ENCODE peak calls at places on chromosome X, in four cellular contexts. One of them, this sample, is unnamed.

GRCh38 chrX:23509256-23509655 is 158.0 kb upstream of the PRDX4 start:
- DNase-seq in body of pancreas: no peak
- DNase-seq in stomach: no peak
- DNase-seq in HL-60: no peak
- DNase-seq in this sample: no peak

GRCh38 chrX:20988118-20988517 is 386.1 kb upstream of the CNKSR2 start:
- DNase-seq in body of pancreas: no peak
- DNase-seq in stomach: no peak
- DNase-seq in HL-60: peak; percentile 11
- DNase-seq in this sample: no peak

GRCh38 chrX:130057209-130057608 is 53.1 kb downstream of the ELF4 start:
- DNase-seq in body of pancreas: no peak
- DNase-seq in stomach: no peak
- DNase-seq in HL-60: no peak
- DNase-seq in this sample: no peak

GRCh38 chrX:19554786-19555185 is 39.5 kb upstream of the MAP3K15 start:
- DNase-seq in body of pancreas: no peak
- DNase-seq in stomach: no peak
- DNase-seq in HL-60: peak; percentile 54
- DNase-seq in this sample: no peak

GRCh38 chrX:7132335-7133035 is 15.0 kb upstream of the STS start:
- DNase-seq in body of pancreas: peak; percentile 86
- DNase-seq in stomach: peak; percentile 90
- DNase-seq in HL-60: peak; percentile 25
- DNase-seq in this sample: no peak

GRCh38 chrX:45765281-45765680 is 564.6 kb upstream of the DIPK2B start:
- DNase-seq in body of pancreas: no peak
- DNase-seq in stomach: no peak
- DNase-seq in HL-60: no peak
- DNase-seq in this sample: no peak

GRCh38 chrX:42027367-42028025 is 104.1 kb upstream of the CASK start:
- DNase-seq in body of pancreas: no peak
- DNase-seq in stomach: peak; percentile 32
- DNase-seq in HL-60: no peak
- DNase-seq in this sample: no peak

GRCh38 chrX:51420610-51421009 is 75.8 kb downstream of the NUDT11 start:
- DNase-seq in body of pancreas: peak; percentile 13
- DNase-seq in stomach: no peak
- DNase-seq in HL-60: peak; percentile 9
- DNase-seq in this sample: no peak

GRCh38 chrX:73832319-73832718 is 269.3 kb downstream of the CHIC1 start:
- DNase-seq in body of pancreas: no peak
- DNase-seq in stomach: no peak
- DNase-seq in HL-60: no peak
- DNase-seq in this sample: no peak

GRCh38 chrX:154443479-154443910 is 446 bp upstream of the FAM50A start:
- DNase-seq in body of pancreas: no peak
- DNase-seq in stomach: no peak
- DNase-seq in HL-60: no peak
- DNase-seq in this sample: no peak

GRCh38 chrX:152886716-152887115 is 11.2 kb upstream of the ZNF185 start:
- DNase-seq in body of pancreas: no peak
- DNase-seq in stomach: no peak
- DNase-seq in HL-60: no peak
- DNase-seq in this sample: no peak

GRCh38 chrX:134459683-134460004 is 321 bp upstream of the HPRT1 start:
- DNase-seq in body of pancreas: no peak
- DNase-seq in stomach: no peak
- DNase-seq in HL-60: no peak
- DNase-seq in this sample: no peak

GRCh38 chrX:43655961-43656494 is at the start of gene MAOA:
- DNase-seq in body of pancreas: peak; percentile 82
- DNase-seq in stomach: peak; percentile 87
- DNase-seq in HL-60: no peak
- DNase-seq in this sample: no peak

GRCh38 chrX:121161501-121161933 is 114.1 kb downstream of the GLUD2 start:
- DNase-seq in body of pancreas: no peak
- DNase-seq in stomach: no peak
- DNase-seq in HL-60: no peak
- DNase-seq in this sample: peak; percentile 3

GRCh38 chrX:150044556-150044955 is 106.3 kb upstream of the EOLA2 start:
- DNase-seq in body of pancreas: no peak
- DNase-seq in stomach: no peak
- DNase-seq in HL-60: no peak
- DNase-seq in this sample: no peak

GRCh38 chrX:134676440-134676839 is 18.2 kb upstream of the PLAC1 start:
- DNase-seq in body of pancreas: no peak
- DNase-seq in stomach: no peak
- DNase-seq in HL-60: no peak
- DNase-seq in this sample: no peak

GRCh38 chrX:101759000-101759399 is 99.3 kb upstream of the ARMCX2 start:
- DNase-seq in body of pancreas: peak; percentile 40
- DNase-seq in stomach: no peak
- DNase-seq in HL-60: peak; percentile 7
- DNase-seq in this sample: peak; percentile 2

GRCh38 chrX:646228-646495 is 15.6 kb downstream of the SHOX start:
- DNase-seq in body of pancreas: no peak
- DNase-seq in stomach: no peak
- DNase-seq in HL-60: no peak
- DNase-seq in this sample: no peak

GRCh38 chrX:145751943-145752342 is 65.7 kb upstream of the SLITRK2 start:
- DNase-seq in body of pancreas: peak; percentile 2
- DNase-seq in stomach: no peak
- DNase-seq in HL-60: no peak
- DNase-seq in this sample: no peak

GRCh38 chrX:72048515-72049455 is 82.9 kb downstream of the RTL5 start:
- DNase-seq in body of pancreas: no peak
- DNase-seq in stomach: no peak
- DNase-seq in HL-60: peak; percentile 28
- DNase-seq in this sample: no peak

GRCh38 chrX:74446876-74447275 is 25.6 kb downstream of the SLC16A2 start:
- DNase-seq in body of pancreas: no peak
- DNase-seq in stomach: no peak
- DNase-seq in HL-60: no peak
- DNase-seq in this sample: no peak

GRCh38 chrX:68018248-68019203 is 414.8 kb downstream of the OPHN1 start:
- DNase-seq in body of pancreas: no peak
- DNase-seq in stomach: no peak
- DNase-seq in HL-60: peak; percentile 48
- DNase-seq in this sample: no peak

GRCh38 chrX:40720811-40721210 is 14.5 kb downstream of the MED14 start:
- DNase-seq in body of pancreas: no peak
- DNase-seq in stomach: no peak
- DNase-seq in HL-60: no peak
- DNase-seq in this sample: no peak
- H3K27ac ChIP-seq in body of pancreas: no peak overlapping the region
- H3K27ac ChIP-seq in stomach: no peak overlapping the region
- H3K27ac ChIP-seq in HL-60: no peak overlapping the region
- H3K27ac ChIP-seq in this sample: no peak overlapping the region

DNA sequence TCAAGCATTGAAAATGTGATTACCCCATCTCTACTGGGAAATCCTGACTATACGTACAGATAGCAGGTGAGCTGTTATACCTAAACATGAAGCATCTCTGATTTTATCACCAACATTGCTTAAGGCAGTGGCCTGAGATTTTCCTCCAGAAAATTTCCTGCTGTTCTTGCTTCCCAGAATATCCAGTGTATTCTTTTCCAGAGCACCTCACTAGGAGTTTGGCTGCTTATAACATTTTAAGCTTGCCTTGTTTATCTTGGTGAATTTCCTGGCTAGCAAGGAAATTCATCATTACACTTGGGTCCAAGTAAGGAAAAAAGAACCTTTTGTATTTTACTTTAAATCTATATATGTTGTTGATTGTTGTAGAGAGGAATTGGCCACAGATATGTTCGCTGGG is 73.0 kb upstream of the CLCN4 start:
- DNase-seq in body of pancreas: no peak
- DNase-seq in stomach: no peak
- DNase-seq in HL-60: no peak
- DNase-seq in this sample: no peak
- H3K27ac ChIP-seq in body of pancreas: peak overlapping the region; percentile 77
- H3K27ac ChIP-seq in stomach: peak overlapping the region; percentile 80
- H3K27ac ChIP-seq in HL-60: no peak overlapping the region
- H3K27ac ChIP-seq in this sample: peak overlapping the region; percentile 81

DNA sequence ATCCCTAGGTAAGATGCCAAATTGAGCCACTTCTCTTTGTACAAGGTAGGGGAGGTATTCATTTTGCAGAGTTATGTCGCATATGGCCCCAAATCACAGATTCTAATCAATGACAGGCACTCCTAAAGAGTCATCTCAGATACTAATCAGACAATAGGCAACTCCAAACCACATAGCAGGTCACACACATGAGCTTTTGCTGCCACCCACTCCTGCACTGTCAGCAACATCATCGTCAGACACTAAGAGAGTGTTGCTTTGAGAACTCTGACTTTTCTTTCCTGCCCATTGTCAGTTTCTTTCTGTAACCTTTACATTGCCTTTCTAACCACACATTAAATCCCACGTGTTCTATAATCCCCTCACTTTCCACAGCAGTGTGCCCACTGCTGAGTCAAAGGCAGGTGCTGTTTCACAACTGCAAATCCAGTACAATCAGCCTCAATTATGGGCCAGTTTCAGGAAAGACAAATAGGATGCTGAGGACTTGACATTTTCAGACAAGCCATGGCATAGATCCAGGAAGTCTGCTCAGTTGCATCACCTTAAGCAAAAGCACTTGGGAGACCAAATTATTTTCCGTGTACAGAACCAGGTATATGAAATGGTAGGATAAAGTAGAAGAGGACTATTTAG is 23.5 kb downstream of the TMEM31 start:
- DNase-seq in body of pancreas: no peak
- DNase-seq in stomach: no peak
- DNase-seq in HL-60: no peak
- DNase-seq in this sample: no peak
- H3K27ac ChIP-seq in body of pancreas: no peak overlapping the region
- H3K27ac ChIP-seq in stomach: no peak overlapping the region
- H3K27ac ChIP-seq in HL-60: no peak overlapping the region
- H3K27ac ChIP-seq in this sample: no peak overlapping the region

DNA sequence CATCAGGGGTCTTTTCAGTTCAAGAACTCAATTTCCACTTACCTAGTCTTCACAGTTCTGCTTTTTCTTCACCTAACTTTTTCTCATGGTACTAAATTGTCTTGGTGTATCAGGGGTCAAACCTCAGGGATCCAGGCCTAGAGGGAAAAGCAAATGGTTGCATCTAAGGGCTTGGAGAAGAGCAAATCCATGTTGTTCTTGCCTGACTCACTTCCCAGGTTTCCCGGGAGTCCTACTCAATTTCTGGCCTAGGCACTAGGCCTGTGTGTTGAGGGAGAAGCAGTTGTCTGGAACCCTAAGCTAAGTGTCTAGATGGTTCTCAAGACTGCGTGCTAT is 191.9 kb upstream of the STK26 start:
- DNase-seq in body of pancreas: no peak
- DNase-seq in stomach: no peak
- DNase-seq in HL-60: no peak
- DNase-seq in this sample: no peak
- H3K27ac ChIP-seq in body of pancreas: peak overlapping the region; percentile 70
- H3K27ac ChIP-seq in stomach: peak overlapping the region; percentile 59
- H3K27ac ChIP-seq in HL-60: peak overlapping the region; percentile 71
- H3K27ac ChIP-seq in this sample: no peak overlapping the region

GRCh38 chrX:124383367-124383766 is 37.0 kb downstream of the SH2D1A start:
- DNase-seq in body of pancreas: no peak
- DNase-seq in stomach: no peak
- DNase-seq in HL-60: peak; percentile 21
- DNase-seq in this sample: no peak

GRCh38 chrX:124373348-124373747 is 27.0 kb downstream of the SH2D1A start:
- DNase-seq in body of pancreas: no peak
- DNase-seq in stomach: no peak
- DNase-seq in HL-60: no peak
- DNase-seq in this sample: no peak

DNA sequence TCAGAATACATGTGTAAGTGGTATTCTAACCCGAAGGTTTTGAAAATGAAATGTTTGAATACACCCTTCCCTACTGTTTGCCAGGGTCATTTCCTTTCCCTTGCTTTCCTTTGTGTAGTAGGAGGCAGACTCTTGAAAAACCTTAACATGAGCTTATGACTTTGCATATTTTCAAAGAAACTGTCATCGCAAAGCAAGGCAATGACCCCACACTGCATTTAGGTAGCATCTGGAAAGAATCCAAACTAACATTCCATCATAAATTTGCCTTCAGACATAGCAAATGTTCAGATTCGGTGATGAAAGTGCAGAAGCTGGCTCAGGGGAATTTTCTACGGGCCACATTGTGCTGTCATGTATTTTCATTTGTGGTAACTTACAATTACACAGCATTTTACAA is 32.3 kb downstream of the SH2D1A start:
- DNase-seq in body of pancreas: no peak
- DNase-seq in stomach: no peak
- DNase-seq in HL-60: no peak
- DNase-seq in this sample: no peak
- H3K27ac ChIP-seq in body of pancreas: no peak overlapping the region
- H3K27ac ChIP-seq in stomach: no peak overlapping the region
- H3K27ac ChIP-seq in HL-60: no peak overlapping the region
- H3K27ac ChIP-seq in this sample: no peak overlapping the region

GRCh38 chrX:137428251-137428661 is 137.7 kb upstream of the ZIC3 start:
- DNase-seq in body of pancreas: no peak
- DNase-seq in stomach: no peak
- DNase-seq in HL-60: no peak
- DNase-seq in this sample: no peak
- H3K27ac ChIP-seq in body of pancreas: no peak overlapping the region
- H3K27ac ChIP-seq in stomach: no peak overlapping the region
- H3K27ac ChIP-seq in HL-60: no peak overlapping the region
- H3K27ac ChIP-seq in this sample: no peak overlapping the region

DNA sequence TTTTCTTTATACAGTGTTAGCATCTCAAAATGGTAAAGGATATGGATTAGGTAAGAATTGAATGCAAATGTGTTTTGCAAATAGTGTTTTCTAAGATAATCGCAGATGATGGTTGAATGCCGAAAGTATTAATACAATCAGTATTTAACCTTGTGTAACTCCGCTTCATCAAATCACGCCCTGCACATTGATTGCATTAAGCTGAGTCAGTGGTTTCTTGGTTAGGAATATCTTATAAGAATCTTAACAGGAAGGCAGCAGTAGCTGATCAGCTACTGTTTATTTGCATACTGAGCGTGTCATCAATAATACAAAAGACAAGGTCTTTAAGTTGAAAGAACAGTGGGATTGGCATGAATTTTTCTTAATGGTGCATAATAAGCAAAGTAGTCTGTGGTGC is 545.4 kb downstream of the RPA4 start:
- DNase-seq in body of pancreas: no peak
- DNase-seq in stomach: no peak
- DNase-seq in HL-60: no peak
- DNase-seq in this sample: no peak
- H3K27ac ChIP-seq in body of pancreas: no peak overlapping the region
- H3K27ac ChIP-seq in stomach: no peak overlapping the region
- H3K27ac ChIP-seq in HL-60: no peak overlapping the region
- H3K27ac ChIP-seq in this sample: no peak overlapping the region

GRCh38 chrX:17737707-17738001 is 361 bp downstream of the SCML1 start:
- DNase-seq in body of pancreas: peak; percentile 1
- DNase-seq in stomach: no peak
- DNase-seq in HL-60: no peak
- DNase-seq in this sample: no peak
- H3K27ac ChIP-seq in body of pancreas: peak overlapping the region; percentile 94
- H3K27ac ChIP-seq in stomach: peak overlapping the region; percentile 92
- H3K27ac ChIP-seq in HL-60: no peak overlapping the region
- H3K27ac ChIP-seq in this sample: peak overlapping the region; percentile 55

This sample was measured in caudate nucleus.